ENCODE peak calls at places on chromosomes 5 and 9, in four cellular contexts. One of them, this sample, is unnamed.
A peak's percentile ranks its signal among the peaks of the same experiment; 100 is the strongest.

GRCh38 chr5:488744-489688 is 35.2 kb downstream of the SLC9A3 start:
- DNase-seq in A549: no peak
- DNase-seq in transverse colon: no peak
- DNase-seq in cardiac fibroblast: no peak
- DNase-seq in this sample: no peak

GRCh38 chr5:66903709-66904108 is 292.9 kb downstream of the CD180 start:
- DNase-seq in A549: no peak
- DNase-seq in transverse colon: no peak
- DNase-seq in cardiac fibroblast: no peak
- DNase-seq in this sample: no peak

GRCh38 chr9:96554326-96554725 is 65.3 kb downstream of the CDC14B start:
- DNase-seq in A549: no peak
- DNase-seq in transverse colon: no peak
- DNase-seq in cardiac fibroblast: peak; percentile 23
- DNase-seq in this sample: peak; percentile 63

GRCh38 chr9:95028855-95029219 is 288.7 kb downstream of the FANCC start:
- DNase-seq in A549: no peak
- DNase-seq in transverse colon: no peak
- DNase-seq in cardiac fibroblast: no peak
- DNase-seq in this sample: no peak

GRCh38 chr5:133309981-133310630 is 258.3 kb downstream of the HSPA4 start:
- DNase-seq in A549: no peak
- DNase-seq in transverse colon: no peak
- DNase-seq in cardiac fibroblast: no peak
- DNase-seq in this sample: peak; percentile 4

GRCh38 chr9:83219154-83219923 is 156.4 kb upstream of the RASEF start:
- DNase-seq in A549: peak; percentile 58
- DNase-seq in transverse colon: peak; percentile 73
- DNase-seq in cardiac fibroblast: peak; percentile 86
- DNase-seq in this sample: peak; percentile 91

GRCh38 chr5:171429543-171429910 is 10.1 kb downstream of the FGF18 start:
- DNase-seq in A549: no peak
- DNase-seq in transverse colon: no peak
- DNase-seq in cardiac fibroblast: no peak
- DNase-seq in this sample: no peak

GRCh38 chr9:124660341-124660801 is 110.7 kb downstream of the NR6A1 start:
- DNase-seq in A549: peak; percentile 57
- DNase-seq in transverse colon: peak; percentile 11
- DNase-seq in cardiac fibroblast: peak; percentile 70
- DNase-seq in this sample: peak; percentile 57

GRCh38 chr9:105967798-105968197 is 273.5 kb downstream of the TMEM38B start:
- DNase-seq in A549: no peak
- DNase-seq in transverse colon: no peak
- DNase-seq in cardiac fibroblast: no peak
- DNase-seq in this sample: no peak

GRCh38 chr5:117805058-117805457 is 1183.3 kb downstream of the DTWD2 start:
- DNase-seq in A549: no peak
- DNase-seq in transverse colon: no peak
- DNase-seq in cardiac fibroblast: no peak
- DNase-seq in this sample: no peak

GRCh38 chr5:168362097-168362885 is 70.8 kb downstream of the WWC1 start:
- DNase-seq in A549: no peak
- DNase-seq in transverse colon: no peak
- DNase-seq in cardiac fibroblast: no peak
- DNase-seq in this sample: no peak

GRCh38 chr9:4137234-4137633 is 162.6 kb downstream of the GLIS3 start:
- DNase-seq in A549: peak; percentile 91
- DNase-seq in transverse colon: no peak
- DNase-seq in cardiac fibroblast: peak; percentile 94
- DNase-seq in this sample: peak; percentile 96

GRCh38 chr5:177403194-177403825 is 2.8 kb upstream of the PFN3 start:
- DNase-seq in A549: peak; percentile 59
- DNase-seq in transverse colon: peak; percentile 58
- DNase-seq in cardiac fibroblast: no peak
- DNase-seq in this sample: no peak

GRCh38 chr5:53219174-53219573 is 109.6 kb upstream of the MOCS2 start:
- DNase-seq in A549: no peak
- DNase-seq in transverse colon: no peak
- DNase-seq in cardiac fibroblast: no peak
- DNase-seq in this sample: no peak

GRCh38 chr9:72251589-72251988 is 102.3 kb downstream of the GDA start:
- DNase-seq in A549: no peak
- DNase-seq in transverse colon: no peak
- DNase-seq in cardiac fibroblast: no peak
- DNase-seq in this sample: no peak

GRCh38 chr9:16417101-16417500 is 453.4 kb downstream of the BNC2 start:
- DNase-seq in A549: peak; percentile 66
- DNase-seq in transverse colon: no peak
- DNase-seq in cardiac fibroblast: peak; percentile 82
- DNase-seq in this sample: peak; percentile 71

GRCh38 chr9:37976714-37977477 is 73.0 kb upstream of the SLC25A51 start:
- DNase-seq in A549: no peak
- DNase-seq in transverse colon: no peak
- DNase-seq in cardiac fibroblast: peak; percentile 85
- DNase-seq in this sample: peak; percentile 93

GRCh38 chr9:122228906-122229837 is at the start of gene LHX6:
- DNase-seq in A549: no peak
- DNase-seq in transverse colon: no peak
- DNase-seq in cardiac fibroblast: no peak
- DNase-seq in this sample: peak; percentile 15

GRCh38 chr9:81999806-82000205 is 11.2 kb downstream of the SPATA31D1 start:
- DNase-seq in A549: no peak
- DNase-seq in transverse colon: no peak
- DNase-seq in cardiac fibroblast: no peak
- DNase-seq in this sample: no peak

GRCh38 chr9:124868511-124869465 is 6.9 kb downstream of the ARPC5L start:
- DNase-seq in A549: peak; percentile 84
- DNase-seq in transverse colon: peak; percentile 91
- DNase-seq in cardiac fibroblast: peak; percentile 84
- DNase-seq in this sample: peak; percentile 59

GRCh38 chr9:86741311-86742215 is 205.7 kb downstream of the GAS1 start:
- DNase-seq in A549: no peak
- DNase-seq in transverse colon: no peak
- DNase-seq in cardiac fibroblast: peak; percentile 80
- DNase-seq in this sample: peak; percentile 81

GRCh38 chr9:94014066-94014654 is 59.0 kb upstream of the BARX1 start:
- DNase-seq in A549: peak; percentile 39
- DNase-seq in transverse colon: no peak
- DNase-seq in cardiac fibroblast: peak; percentile 66
- DNase-seq in this sample: peak; percentile 64

GRCh38 chr9:132241840-132242620 is 80.2 kb downstream of the NTNG2 start:
- DNase-seq in A549: no peak
- DNase-seq in transverse colon: peak; percentile 52
- DNase-seq in cardiac fibroblast: peak; percentile 25
- DNase-seq in this sample: peak; percentile 32
- H3K4me3 ChIP-seq in A549: peak overlapping the region; percentile 78
- H3K4me3 ChIP-seq in transverse colon: peak overlapping the region; percentile 67
- H3K4me3 ChIP-seq in cardiac fibroblast: peak overlapping the region; percentile 57
- H3K4me3 ChIP-seq in this sample: peak overlapping the region; percentile 66

DNA sequence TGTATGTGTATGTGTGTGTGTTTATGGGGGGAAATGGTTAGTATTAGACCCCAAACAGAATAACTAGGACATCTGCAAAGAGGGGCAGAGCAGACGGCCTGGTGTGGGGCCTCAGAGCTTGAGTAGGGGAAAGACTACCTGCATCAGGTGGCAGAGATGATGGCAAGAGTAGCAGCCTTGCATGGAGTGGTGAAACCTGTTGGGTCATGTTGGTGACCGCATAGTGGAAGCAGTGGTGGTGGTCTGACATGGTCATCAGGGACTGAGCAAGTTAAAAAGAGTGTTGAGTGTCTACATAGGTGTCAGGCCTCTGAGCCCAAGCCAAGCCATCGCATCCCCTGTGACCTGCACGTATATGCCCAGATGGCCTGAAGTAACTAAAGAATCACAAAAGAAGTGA is 153.2 kb downstream of the FGF10 start:
- DNase-seq in A549: no peak
- DNase-seq in transverse colon: no peak
- DNase-seq in cardiac fibroblast: no peak
- DNase-seq in this sample: no peak
- H3K4me3 ChIP-seq in A549: no peak overlapping the region
- H3K4me3 ChIP-seq in transverse colon: no peak overlapping the region
- H3K4me3 ChIP-seq in cardiac fibroblast: no peak overlapping the region
- H3K4me3 ChIP-seq in this sample: no peak overlapping the region

GRCh38 chr9:134374301-134375010 is 48.2 kb downstream of the RXRA start:
- DNase-seq in A549: no peak
- DNase-seq in transverse colon: no peak
- DNase-seq in cardiac fibroblast: no peak
- DNase-seq in this sample: no peak

GRCh38 chr9:134376386-134377142 is 50.3 kb downstream of the RXRA start:
- DNase-seq in A549: no peak
- DNase-seq in transverse colon: no peak
- DNase-seq in cardiac fibroblast: no peak
- DNase-seq in this sample: no peak

GRCh38 chr9:134373953-134374300 is 47.7 kb downstream of the RXRA start:
- DNase-seq in A549: no peak
- DNase-seq in transverse colon: no peak
- DNase-seq in cardiac fibroblast: no peak
- DNase-seq in this sample: no peak

GRCh38 chr9:134375430-134376385 is 49.5 kb downstream of the RXRA start:
- DNase-seq in A549: peak; percentile 33
- DNase-seq in transverse colon: no peak
- DNase-seq in cardiac fibroblast: peak; percentile 47
- DNase-seq in this sample: peak; percentile 41

GRCh38 chr9:134375011-134375390 is 48.7 kb downstream of the RXRA start:
- DNase-seq in A549: no peak
- DNase-seq in transverse colon: no peak
- DNase-seq in cardiac fibroblast: peak; percentile 49
- DNase-seq in this sample: peak; percentile 14
- H3K4me3 ChIP-seq in A549: no peak overlapping the region
- H3K4me3 ChIP-seq in transverse colon: no peak overlapping the region
- H3K4me3 ChIP-seq in cardiac fibroblast: no peak overlapping the region
- H3K4me3 ChIP-seq in this sample: no peak overlapping the region

DNA sequence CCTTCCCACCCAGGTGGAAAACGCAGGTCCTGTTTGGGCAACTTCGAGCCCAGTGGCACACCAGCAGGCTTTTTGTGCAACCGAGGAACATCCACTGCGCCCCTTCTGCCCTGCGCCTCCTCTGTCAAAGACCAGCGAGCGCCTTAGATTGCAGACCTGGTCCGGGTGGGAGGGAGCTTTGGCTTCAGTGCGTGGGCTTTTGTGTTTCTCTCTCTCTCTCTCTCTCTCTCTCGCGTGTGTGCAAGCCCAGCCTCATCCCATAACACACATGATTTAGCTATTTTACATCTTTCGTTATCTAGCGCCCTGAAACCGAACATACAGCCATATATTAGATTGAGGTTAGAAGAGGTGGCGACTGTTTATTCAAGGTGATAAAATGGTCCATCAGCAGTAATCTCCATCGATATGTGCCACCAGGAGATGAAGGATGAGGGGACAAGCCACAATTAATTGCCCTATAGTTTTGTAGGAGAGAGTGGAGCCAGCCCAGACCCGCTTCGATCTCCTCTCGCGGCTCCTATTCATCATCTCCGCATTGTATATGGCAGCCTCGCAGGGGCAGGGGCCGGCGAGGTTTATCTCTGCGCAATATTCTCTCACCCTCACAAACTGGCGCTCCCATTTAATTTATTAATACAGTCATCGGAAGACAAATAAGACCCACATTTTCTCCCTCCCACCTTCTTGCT is 5.3 kb downstream of the PRDM6 start:
- DNase-seq in A549: no peak
- DNase-seq in transverse colon: no peak
- DNase-seq in cardiac fibroblast: no peak
- DNase-seq in this sample: peak; percentile 83
- H3K4me3 ChIP-seq in A549: no peak overlapping the region
- H3K4me3 ChIP-seq in transverse colon: no peak overlapping the region
- H3K4me3 ChIP-seq in cardiac fibroblast: no peak overlapping the region
- H3K4me3 ChIP-seq in this sample: peak overlapping the region; percentile 90

GRCh38 chr5:51465165-51465564 is 81.9 kb downstream of the ISL1 start:
- DNase-seq in A549: no peak
- DNase-seq in transverse colon: no peak
- DNase-seq in cardiac fibroblast: no peak
- DNase-seq in this sample: no peak
- H3K4me3 ChIP-seq in A549: no peak overlapping the region
- H3K4me3 ChIP-seq in transverse colon: no peak overlapping the region
- H3K4me3 ChIP-seq in cardiac fibroblast: no peak overlapping the region
- H3K4me3 ChIP-seq in this sample: no peak overlapping the region

GRCh38 chr9:76463211-76463610 is 4.2 kb downstream of the GCNT1 start:
- DNase-seq in A549: no peak
- DNase-seq in transverse colon: no peak
- DNase-seq in cardiac fibroblast: no peak
- DNase-seq in this sample: no peak
- H3K4me3 ChIP-seq in A549: no peak overlapping the region
- H3K4me3 ChIP-seq in transverse colon: no peak overlapping the region
- H3K4me3 ChIP-seq in cardiac fibroblast: no peak overlapping the region
- H3K4me3 ChIP-seq in this sample: no peak overlapping the region

GRCh38 chr5:139275536-139276297 is 17.8 kb upstream of the MATR3 start:
- DNase-seq in A549: no peak
- DNase-seq in transverse colon: peak; percentile 34
- DNase-seq in cardiac fibroblast: no peak
- DNase-seq in this sample: no peak
- H3K4me3 ChIP-seq in A549: peak overlapping the region; percentile 80
- H3K4me3 ChIP-seq in transverse colon: no peak overlapping the region
- H3K4me3 ChIP-seq in cardiac fibroblast: no peak overlapping the region
- H3K4me3 ChIP-seq in this sample: peak overlapping the region; percentile 1

GRCh38 chr5:115844321-115844817 is 2.6 kb downstream of the AP3S1 start:
- DNase-seq in A549: no peak
- DNase-seq in transverse colon: no peak
- DNase-seq in cardiac fibroblast: no peak
- DNase-seq in this sample: peak; percentile 42
- H3K4me3 ChIP-seq in A549: no peak overlapping the region
- H3K4me3 ChIP-seq in transverse colon: no peak overlapping the region
- H3K4me3 ChIP-seq in cardiac fibroblast: no peak overlapping the region
- H3K4me3 ChIP-seq in this sample: peak overlapping the region; percentile 41

DNA sequence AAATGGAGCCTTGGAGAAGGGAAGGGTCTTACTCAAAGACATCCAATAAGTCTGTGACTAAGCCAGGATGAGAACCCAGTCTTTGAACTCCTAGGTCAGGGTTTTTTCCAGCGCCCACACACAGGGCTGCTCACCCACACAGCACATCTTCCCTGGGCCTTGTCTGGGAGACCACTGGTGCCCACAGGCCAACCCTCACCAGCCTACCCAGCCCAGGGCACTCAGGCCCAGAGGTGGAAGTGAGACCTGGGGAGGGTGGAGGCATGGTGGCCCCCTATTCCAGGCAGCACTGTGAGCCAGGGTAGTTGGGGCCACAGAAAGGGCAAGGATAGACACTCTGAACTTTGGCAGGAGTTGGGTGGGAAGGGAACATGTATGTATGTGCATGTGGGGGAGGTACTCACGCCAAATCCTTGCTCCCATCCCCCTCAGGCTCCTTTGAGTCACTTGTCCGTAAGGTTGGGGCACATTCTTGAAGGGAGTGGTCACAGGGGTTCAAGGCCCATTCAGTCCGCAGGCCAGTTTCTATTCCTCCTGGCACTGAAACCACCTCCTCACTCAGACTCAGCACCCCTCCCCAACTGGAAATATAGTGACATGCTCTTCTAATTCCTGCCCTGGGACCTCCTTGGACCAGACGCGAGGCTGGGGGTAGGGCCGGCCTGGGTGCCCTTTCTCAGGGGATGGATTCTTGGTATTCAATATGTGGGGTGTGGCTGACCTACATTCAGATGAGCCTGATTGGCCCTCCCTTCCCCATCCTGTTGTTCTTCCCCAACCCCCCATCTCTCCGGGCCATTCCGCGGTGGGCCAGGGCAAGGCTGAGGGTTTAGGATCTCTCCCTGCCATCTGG is 2.9 kb upstream of the SLC4A9 start:
- DNase-seq in A549: no peak
- DNase-seq in transverse colon: no peak
- DNase-seq in cardiac fibroblast: no peak
- DNase-seq in this sample: no peak
- H3K4me3 ChIP-seq in A549: no peak overlapping the region
- H3K4me3 ChIP-seq in transverse colon: no peak overlapping the region
- H3K4me3 ChIP-seq in cardiac fibroblast: no peak overlapping the region
- H3K4me3 ChIP-seq in this sample: no peak overlapping the region